ENCODE peak calls at places on chromosome 22, in eight cellular contexts. One of them, this sample, is unnamed. For H3K36me3 and H3K27me3, the result is how much of the 10 kb centered on the place peaks cover.

GRCh38 chr22:19776433-19777031 is 16.0 kb downstream of the TBX1 start:
- DNase-seq in IMR-90: peak
- DNase-seq in ovary: no peak
- DNase-seq in transverse colon: no peak
- DNase-seq in stomach: no peak
- DNase-seq in uterus: no peak
- DNase-seq in prostate gland: no peak
- DNase-seq in K562: peak
- DNase-seq in this sample: no peak

GRCh38 chr22:20211997-20212753 is 55.9 kb downstream of the RTN4R start:
- DNase-seq in ovary: peak
- DNase-seq in uterus: peak
- DNase-seq in IMR-90: peak
- DNase-seq in prostate gland: no peak
- DNase-seq in stomach: peak
- DNase-seq in K562: peak
- DNase-seq in transverse colon: peak
- DNase-seq in this sample: peak

GRCh38 chr22:39997939-39998726 is 3.4 kb downstream of the FAM83F start:
- DNase-seq in ovary: peak
- DNase-seq in IMR-90: peak
- DNase-seq in K562: no peak
- DNase-seq in prostate gland: peak
- DNase-seq in transverse colon: peak
- DNase-seq in uterus: no peak
- DNase-seq in stomach: peak
- DNase-seq in this sample: peak

GRCh38 chr22:39985383-39986045 is 9.2 kb upstream of the FAM83F start:
- DNase-seq in stomach: no peak
- DNase-seq in prostate gland: no peak
- DNase-seq in ovary: no peak
- DNase-seq in uterus: no peak
- DNase-seq in IMR-90: no peak
- DNase-seq in K562: no peak
- DNase-seq in transverse colon: peak
- DNase-seq in this sample: no peak

GRCh38 chr22:32475428-32476010 is 908 bp downstream of the FBXO7 start:
- DNase-seq in K562: no peak
- DNase-seq in IMR-90: no peak
- DNase-seq in ovary: peak
- DNase-seq in stomach: peak
- DNase-seq in uterus: peak
- DNase-seq in transverse colon: peak
- DNase-seq in prostate gland: peak
- DNase-seq in this sample: peak

GRCh38 chr22:44451016-44451415 is 47.0 kb downstream of the RTL6 start:
- DNase-seq in uterus: no peak
- DNase-seq in transverse colon: no peak
- DNase-seq in IMR-90: no peak
- DNase-seq in K562: no peak
- DNase-seq in ovary: no peak
- DNase-seq in stomach: peak
- DNase-seq in prostate gland: no peak
- DNase-seq in this sample: peak

GRCh38 chr22:19904174-19904856 is 37.3 kb upstream of the COMT start:
- DNase-seq in ovary: no peak
- DNase-seq in IMR-90: no peak
- DNase-seq in prostate gland: no peak
- DNase-seq in stomach: no peak
- DNase-seq in uterus: no peak
- DNase-seq in transverse colon: no peak
- DNase-seq in K562: no peak
- DNase-seq in this sample: no peak

GRCh38 chr22:39698106-39698505 is 127.6 kb downstream of the CACNA1I start:
- DNase-seq in uterus: no peak
- DNase-seq in IMR-90: no peak
- DNase-seq in stomach: no peak
- DNase-seq in transverse colon: no peak
- DNase-seq in ovary: no peak
- DNase-seq in K562: no peak
- DNase-seq in prostate gland: no peak
- DNase-seq in this sample: no peak

GRCh38 chr22:24497879-24498278 is 2.7 kb downstream of the UPB1 start:
- DNase-seq in transverse colon: no peak
- DNase-seq in ovary: no peak
- DNase-seq in IMR-90: no peak
- DNase-seq in uterus: no peak
- DNase-seq in stomach: no peak
- DNase-seq in prostate gland: no peak
- DNase-seq in K562: no peak
- DNase-seq in this sample: no peak

GRCh38 chr22:20128902-20129746 is 2.5 kb upstream of the ZDHHC8 start:
- DNase-seq in transverse colon: peak
- DNase-seq in uterus: no peak
- DNase-seq in K562: peak
- DNase-seq in ovary: no peak
- DNase-seq in prostate gland: no peak
- DNase-seq in stomach: peak
- DNase-seq in IMR-90: peak
- DNase-seq in this sample: peak

GRCh38 chr22:30949934-30950660 is 18.5 kb downstream of the MORC2 start:
- DNase-seq in stomach: no peak
- DNase-seq in prostate gland: no peak
- DNase-seq in ovary: no peak
- DNase-seq in K562: no peak
- DNase-seq in transverse colon: no peak
- DNase-seq in IMR-90: no peak
- DNase-seq in uterus: no peak
- DNase-seq in this sample: no peak
- TF ChIP-seq POLR2A in stomach: no peak
- TF ChIP-seq POLR2A in prostate gland: no peak
- TF ChIP-seq POLR2A in ovary: no peak
- TF ChIP-seq POLR2A in K562: no peak
- TF ChIP-seq POLR2A in transverse colon: no peak
- TF ChIP-seq POLR2A in IMR-90: no peak
- TF ChIP-seq POLR2A in uterus: no peak
- TF ChIP-seq POLR2A in this sample: no peak

DNA sequence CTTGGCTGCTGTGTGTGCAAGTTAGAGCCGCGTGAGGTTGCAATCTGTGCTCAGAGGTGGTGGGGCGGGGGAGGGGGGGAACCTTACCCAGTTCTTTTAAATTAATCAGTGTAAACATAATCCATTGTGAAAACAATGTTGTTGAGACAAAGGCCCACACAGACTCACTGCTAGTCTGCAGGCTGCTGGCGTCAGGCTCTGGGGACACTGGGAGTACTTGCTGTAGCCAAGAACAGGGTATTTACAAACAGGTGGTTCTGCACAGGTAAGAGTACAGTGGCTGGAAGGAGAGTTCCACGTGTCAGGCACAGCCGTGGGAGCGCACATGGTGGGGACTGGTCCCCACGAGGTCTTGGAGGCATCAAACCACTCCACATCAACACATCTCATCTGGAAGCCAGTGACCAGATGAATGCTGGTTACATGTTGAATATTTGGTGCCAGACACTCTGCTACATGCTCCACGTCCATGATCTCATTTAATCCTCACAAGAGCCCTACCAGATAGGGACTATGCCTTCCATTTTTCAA is 27.4 kb downstream of the SCUBE1 start:
- DNase-seq in uterus: no peak
- DNase-seq in stomach: no peak
- DNase-seq in transverse colon: no peak
- DNase-seq in IMR-90: no peak
- DNase-seq in K562: no peak
- DNase-seq in ovary: no peak
- DNase-seq in prostate gland: no peak
- DNase-seq in this sample: no peak
- H3K36me3 ChIP-seq in uterus: under half
- H3K36me3 ChIP-seq in stomach: under half
- H3K36me3 ChIP-seq in transverse colon: under half
- H3K36me3 ChIP-seq in IMR-90: under half
- H3K36me3 ChIP-seq in K562: under half
- H3K36me3 ChIP-seq in ovary: under half
- H3K36me3 ChIP-seq in prostate gland: under half
- H3K36me3 ChIP-seq in this sample: under half

DNA sequence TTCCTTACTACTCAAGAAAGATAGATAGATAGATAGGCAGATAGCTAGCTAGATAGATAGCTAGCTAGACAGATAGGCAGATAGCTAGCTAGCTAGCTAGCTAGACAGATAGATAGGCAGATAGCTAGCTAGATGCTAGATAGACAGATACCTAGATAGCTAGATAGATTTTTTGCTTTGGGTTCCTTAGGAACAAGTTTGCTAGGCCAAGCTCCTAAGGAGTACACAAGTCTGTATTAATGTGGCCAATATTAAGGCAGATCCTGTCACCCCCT is 61.7 kb upstream of the VPREB1 start:
- DNase-seq in prostate gland: no peak
- DNase-seq in K562: no peak
- DNase-seq in transverse colon: no peak
- DNase-seq in uterus: no peak
- DNase-seq in IMR-90: no peak
- DNase-seq in stomach: no peak
- DNase-seq in ovary: no peak
- DNase-seq in this sample: no peak
- H3K27me3 ChIP-seq in prostate gland: under half
- H3K27me3 ChIP-seq in K562: half or more
- H3K27me3 ChIP-seq in transverse colon: under half
- H3K27me3 ChIP-seq in uterus: under half
- H3K27me3 ChIP-seq in IMR-90: half or more
- H3K27me3 ChIP-seq in stomach: under half
- H3K27me3 ChIP-seq in ovary: under half
- H3K27me3 ChIP-seq in this sample: under half

GRCh38 chr22:35417606-35418005 is 17.7 kb downstream of the MCM5 start:
- DNase-seq in IMR-90: no peak
- DNase-seq in ovary: no peak
- DNase-seq in K562: no peak
- DNase-seq in uterus: no peak
- DNase-seq in transverse colon: no peak
- DNase-seq in prostate gland: no peak
- DNase-seq in stomach: no peak
- DNase-seq in this sample: no peak
- TF ChIP-seq POLR2A in IMR-90: no peak
- TF ChIP-seq POLR2A in ovary: no peak
- TF ChIP-seq POLR2A in K562: no peak
- TF ChIP-seq POLR2A in uterus: no peak
- TF ChIP-seq POLR2A in transverse colon: no peak
- TF ChIP-seq POLR2A in prostate gland: no peak
- TF ChIP-seq POLR2A in stomach: no peak
- TF ChIP-seq POLR2A in this sample: no peak

GRCh38 chr22:26487996-26488395 is 4.3 kb downstream of the SRRD start:
- DNase-seq in stomach: no peak
- DNase-seq in ovary: no peak
- DNase-seq in K562: no peak
- DNase-seq in prostate gland: no peak
- DNase-seq in transverse colon: no peak
- DNase-seq in IMR-90: no peak
- DNase-seq in uterus: no peak
- DNase-seq in this sample: no peak
- H3K36me3 ChIP-seq in stomach: half or more
- H3K36me3 ChIP-seq in ovary: under half
- H3K36me3 ChIP-seq in K562: half or more
- H3K36me3 ChIP-seq in prostate gland: under half
- H3K36me3 ChIP-seq in transverse colon: under half
- H3K36me3 ChIP-seq in IMR-90: under half
- H3K36me3 ChIP-seq in uterus: under half
- H3K36me3 ChIP-seq in this sample: under half

GRCh38 chr22:26162961-26163360 is 6.3 kb upstream of the SEZ6L start:
- DNase-seq in transverse colon: no peak
- DNase-seq in K562: no peak
- DNase-seq in IMR-90: no peak
- DNase-seq in uterus: no peak
- DNase-seq in stomach: no peak
- DNase-seq in prostate gland: no peak
- DNase-seq in ovary: no peak
- DNase-seq in this sample: no peak
- H3K27me3 ChIP-seq in transverse colon: under half
- H3K27me3 ChIP-seq in K562: under half
- H3K27me3 ChIP-seq in IMR-90: under half
- H3K27me3 ChIP-seq in uterus: under half
- H3K27me3 ChIP-seq in stomach: under half
- H3K27me3 ChIP-seq in prostate gland: under half
- H3K27me3 ChIP-seq in ovary: under half
- H3K27me3 ChIP-seq in this sample: under half

GRCh38 chr22:50727678-50728522 is 10.1 kb upstream of the ACR start:
- DNase-seq in uterus: no peak
- DNase-seq in ovary: no peak
- DNase-seq in prostate gland: no peak
- DNase-seq in IMR-90: no peak
- DNase-seq in K562: no peak
- DNase-seq in transverse colon: no peak
- DNase-seq in stomach: no peak
- DNase-seq in this sample: no peak
- TF ChIP-seq POLR2A in uterus: no peak
- TF ChIP-seq POLR2A in ovary: no peak
- TF ChIP-seq POLR2A in prostate gland: no peak
- TF ChIP-seq POLR2A in IMR-90: no peak
- TF ChIP-seq POLR2A in K562: no peak
- TF ChIP-seq POLR2A in transverse colon: no peak
- TF ChIP-seq POLR2A in stomach: no peak
- TF ChIP-seq POLR2A in this sample: no peak